ENCODE peak calls at places on chromosomes 13 and 19, in nine cellular contexts. M, X, T, V, Z, U, I, A and R are unnamed samples.

GRCh38 chr13:109655206-109655600 is 131.2 kb downstream of the IRS2 start:
- DNase-seq in U (no peak), I (peak), A (no peak), V (peak), M (no peak), T (no peak), X (no peak), Z (peak), R (no peak)

GRCh38 chr13:28394422-28394821 is 100.5 kb downstream of the FLT1 start:
- DNase-seq in T (no peak), X (peak), V (peak), U (no peak), A (no peak), I (no peak), Z (no peak), M (no peak), R (no peak)

GRCh38 chr19:52170863-52171320 is 529 bp downstream of the ZNF836 start:
- DNase-seq in T (no peak), U (no peak), V (peak), X (no peak), M (no peak), I (no peak), A (no peak), Z (no peak), R (peak)

GRCh38 chr13:25945596-25945995 is 106.2 kb downstream of the SHISA2 start:
- DNase-seq in I (peak), Z (no peak), V (peak), X (no peak), U (no peak), T (no peak), A (no peak), M (no peak), R (no peak)

GRCh38 chr13:75896271-75896670 is 260.1 kb downstream of the LMO7 start:
- DNase-seq in V (no peak), M (no peak), X (peak), Z (no peak), U (no peak), T (no peak), A (no peak), I (no peak), R (no peak)

GRCh38 chr19:27974082-27974513 is 1238.9 kb downstream of the UQCRFS1 start:
- DNase-seq in Z (no peak), M (peak), T (no peak), A (peak), I (peak), U (no peak), V (peak), X (peak), R (peak)

GRCh38 chr19:39498262-39499081 is at the start of gene DLL3:
- DNase-seq in M (peak), A (no peak), X (peak), U (no peak), Z (no peak), T (no peak), I (no peak), V (no peak), R (no peak)

GRCh38 chr19:33434886-33435705 is 61.6 kb downstream of the CEBPG start:
- DNase-seq in V (peak), U (peak), T (no peak), X (no peak), I (peak), M (no peak), A (no peak), Z (no peak), R (no peak)

GRCh38 chr13:31046711-31047279 is 114.3 kb downstream of the TEX26 start:
- DNase-seq in I (peak), M (peak), A (no peak), T (no peak), V (peak), X (no peak), U (no peak), Z (no peak), R (no peak)

GRCh38 chr13:110387451-110388140 is 80.5 kb downstream of the COL4A2 start:
- DNase-seq in Z (no peak), U (peak), I (peak), T (no peak), V (peak), A (peak), X (no peak), M (peak), R (no peak)

GRCh38 chr19:18379803-18380747 is 5.9 kb upstream of the GDF15 start:
- DNase-seq in U (peak), A (no peak), M (peak), V (peak), Z (peak), X (peak), T (no peak), I (peak), R (peak)

GRCh38 chr19:47507924-47508553 is 6.8 kb downstream of the NAPA start:
- DNase-seq in V (no peak), U (no peak), A (no peak), T (no peak), M (no peak), I (no peak), X (no peak), Z (no peak), R (no peak)

GRCh38 chr19:46265217-46265828 is 31.5 kb upstream of the HIF3A start:
- DNase-seq in U (no peak), T (peak), A (peak), Z (peak), I (peak), V (peak), M (peak), X (peak), R (peak)

GRCh38 chr19:53908106-53908932 is 759 bp upstream of the CACNG7 start:
- DNase-seq in V (peak), I (peak), U (no peak), M (peak), Z (no peak), A (no peak), X (peak), T (no peak), R (no peak)

GRCh38 chr19:1860133-1860775 is 3.1 kb downstream of the KLF16 start:
- DNase-seq in X (no peak), U (no peak), M (peak), A (peak), V (peak), T (no peak), I (peak), Z (no peak), R (no peak)

GRCh38 chr13:76019421-76020044 is 383.4 kb downstream of the LMO7 start:
- DNase-seq in A (peak), X (peak), I (no peak), T (peak), M (no peak), V (no peak), U (peak), Z (no peak), R (peak)

GRCh38 chr19:1469936-1470863 is 8.8 kb downstream of the C19orf25 start:
- DNase-seq in X (peak), A (peak), T (no peak), V (no peak), U (no peak), M (no peak), I (no peak), Z (no peak), R (no peak)

GRCh38 chr13:41199061-41199460 is 4.7 kb upstream of the KBTBD7 start:
- DNase-seq in U (no peak), Z (no peak), V (no peak), T (no peak), A (peak), X (no peak), M (no peak), I (no peak), R (no peak)

GRCh38 chr13:41196011-41196410 is 1.6 kb upstream of the KBTBD7 start:
- DNase-seq in M (no peak), T (no peak), A (no peak), Z (no peak), I (no peak), V (no peak), X (no peak), U (no peak), R (no peak)

GRCh38 chr13:41199526-41199925 is 5.2 kb upstream of the KBTBD7 start:
- DNase-seq in A (peak), Z (peak), V (no peak), T (no peak), X (no peak), M (no peak), I (no peak), U (no peak), R (no peak)

GRCh38 chr13:41193919-41194824 is at the start of gene KBTBD7:
- DNase-seq in M (peak), A (peak), Z (peak), X (peak), T (peak), V (peak), I (peak), U (peak), R (peak)

DNA sequence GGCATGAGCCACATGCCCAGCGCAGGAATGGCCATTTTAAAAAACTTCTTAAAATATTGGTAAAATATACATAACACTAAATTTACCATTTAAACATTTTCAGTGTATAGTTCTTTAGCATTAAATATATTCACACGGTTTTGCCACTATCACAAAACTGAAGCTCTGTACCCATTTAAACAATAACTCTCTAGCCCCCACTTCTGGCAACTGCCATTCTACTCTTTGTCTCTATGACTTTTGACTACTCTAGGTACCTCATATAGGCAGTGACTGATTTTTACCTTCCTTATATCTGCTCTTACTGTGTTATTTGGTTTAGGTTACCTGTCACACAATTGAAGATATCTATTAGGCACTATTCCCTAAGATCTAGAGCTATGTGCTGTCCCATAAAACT is 2.3 kb upstream of the KBTBD7 start:
- DNase-seq in A (no peak), M (peak), I (peak), X (peak), Z (no peak), T (no peak), U (no peak), V (peak), R (no peak)
- TF ChIP-seq CTCF in A (peak), M (peak), I (peak), X (peak), Z (no peak), T (peak), U (no peak), V (peak), R (no peak)

GRCh38 chr13:88329066-88329465 is 657.9 kb downstream of the SLITRK5 start:
- DNase-seq in X (no peak), V (no peak), M (no peak), T (no peak), Z (no peak), U (no peak), A (no peak), I (no peak), R (no peak)
- TF ChIP-seq CTCF in X (no peak), V (no peak), M (no peak), T (no peak), Z (no peak), U (no peak), A (no peak), I (no peak), R (no peak)

DNA sequence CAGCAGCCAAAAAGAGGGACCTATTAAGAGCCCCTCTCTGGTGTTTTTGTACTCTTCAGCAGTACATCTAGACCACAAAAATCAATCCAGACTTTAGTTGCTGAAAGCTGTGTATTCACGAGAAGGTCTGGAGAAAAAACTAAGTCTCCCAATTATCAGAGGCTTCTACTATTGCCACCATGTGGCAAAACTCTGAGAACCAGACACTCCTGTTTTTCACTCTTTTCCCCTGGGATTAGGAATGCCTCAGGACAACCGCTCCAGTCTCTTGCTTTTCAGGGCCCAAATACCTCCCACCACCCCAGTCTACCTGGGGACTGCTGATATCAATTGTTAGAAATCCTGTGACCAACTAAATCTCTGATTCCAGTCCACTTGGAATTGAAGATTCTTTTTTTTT is 30.1 kb upstream of the OBI1 start:
- DNase-seq in A (no peak), I (peak), M (peak), X (peak), Z (no peak), V (peak), T (no peak), U (no peak), R (no peak)
- TF ChIP-seq CTCF in A (no peak), I (peak), M (no peak), X (peak), Z (no peak), V (no peak), T (peak), U (peak), R (peak)

GRCh38 chr19:41156207-41156606 is 36.8 kb upstream of the CYP2S1 start:
- DNase-seq in M (peak), V (no peak), X (peak), I (no peak), T (no peak), A (no peak), Z (no peak), U (no peak), R (no peak)
- TF ChIP-seq CTCF in M (peak), V (peak), X (peak), I (peak), T (no peak), A (no peak), Z (no peak), U (no peak), R (no peak)

GRCh38 chr19:37583340-37583739 is 11.3 kb downstream of the ZNF571 start:
- DNase-seq in I (no peak), M (no peak), X (no peak), V (no peak), A (no peak), T (no peak), Z (no peak), U (no peak), R (no peak)
- TF ChIP-seq CTCF in I (no peak), M (no peak), X (no peak), V (no peak), A (no peak), T (peak), Z (no peak), U (no peak), R (no peak)

DNA sequence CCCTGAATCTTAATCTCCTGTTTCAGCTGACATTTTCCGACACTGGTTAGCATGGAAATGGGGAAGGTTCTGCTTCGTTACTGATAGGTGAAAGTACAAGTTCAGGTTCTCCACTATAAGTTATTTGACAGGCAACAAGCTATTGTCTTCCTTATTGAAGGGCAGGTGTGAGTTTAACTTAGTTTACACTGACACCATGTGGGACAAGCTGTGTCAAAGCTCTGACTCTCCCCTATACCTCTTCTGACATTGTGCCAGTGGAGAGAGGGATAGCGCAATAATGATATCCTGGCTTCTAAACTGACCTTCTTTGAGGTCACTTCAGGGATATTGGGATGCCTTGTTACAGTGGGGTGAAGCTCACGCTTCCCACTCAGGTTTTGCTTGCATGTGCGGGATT is 587.0 kb upstream of the SLITRK5 start:
- DNase-seq in U (no peak), A (no peak), V (no peak), I (no peak), T (no peak), Z (no peak), X (no peak), M (no peak), R (no peak)
- TF ChIP-seq CTCF in U (no peak), A (no peak), V (no peak), I (no peak), T (peak), Z (no peak), X (no peak), M (no peak), R (no peak)